ENCODE peak calls at places on chromosome 13, in seven cellular contexts. F is effector memory CD8-positive, alpha-beta T cell; R is adrenal gland; J is fibroblast of lung; X is left cardiac atrium; W is activated T-cell treated with anti-CD3 and anti-CD28 coated beads for 1 hour; K is GOT3. O is an unnamed sample.

GRCh38 chr13:50123862-50124535 is 108.8 kb downstream of the KCNRG start:
- DNase-seq in R (peak), J (peak), W (peak), F (peak), K (peak), X (peak), O (peak)

GRCh38 chr13:92573467-92574057 is 653.0 kb upstream of the GPC6 start:
- DNase-seq in K (no peak), R (no peak), W (no peak), X (no peak), J (peak), F (no peak), O (peak)

GRCh38 chr13:52344108-52344507 is 61.9 kb downstream of the THSD1 start:
- DNase-seq in K (no peak), R (no peak), W (no peak), X (no peak), J (no peak), F (no peak), O (no peak)

GRCh38 chr13:41411536-41411935 is 45.8 kb upstream of the RGCC start:
- DNase-seq in J (peak), R (no peak), F (no peak), K (no peak), X (no peak), W (no peak), O (peak)

GRCh38 chr13:53250272-53250875 is 221.8 kb downstream of the OLFM4 start:
- DNase-seq in X (no peak), W (no peak), F (no peak), K (no peak), J (peak), R (peak), O (peak)

GRCh38 chr13:107289540-107289939 is 721.6 kb upstream of the ARGLU1 start:
- DNase-seq in X (no peak), W (no peak), J (peak), F (no peak), R (no peak), K (no peak), O (no peak)

GRCh38 chr13:111209613-111210012 is 94.5 kb downstream of the ARHGEF7 start:
- DNase-seq in X (no peak), K (no peak), R (no peak), J (no peak), F (no peak), W (no peak), O (no peak)

GRCh38 chr13:74061939-74062595 is 72.1 kb downstream of the KLF12 start:
- DNase-seq in X (no peak), R (no peak), W (no peak), J (peak), F (peak), K (no peak), O (no peak)

GRCh38 chr13:43877788-43878187 is 1.8 kb downstream of the CCDC122 start:
- DNase-seq in X (no peak), R (no peak), K (no peak), F (no peak), J (no peak), W (no peak), O (peak)

O was measured in HAP-1.